ENCODE peak calls at places on chromosomes 2 and 18, in seven cellular contexts. S is nephron progenitor cell, R is psoas muscle, D is pancreas, N is gastrocnemius medialis, Y is endothelial cell, Z is PC-3. K is an unnamed sample.

GRCh38 chr2:150679456-150680120 is 192.1 kb upstream of the RND3 start:
- DNase-seq in S (no peak), N (no peak), D (no peak), R (no peak), Y (no peak), Z (no peak), K (no peak)

GRCh38 chr2:20580690-20581437 is 70.0 kb downstream of the HS1BP3 start:
- DNase-seq in S (no peak), Z (peak), R (peak), Y (no peak), D (no peak), N (no peak), K (no peak)

GRCh38 chr18:35516789-35517188 is 19.0 kb upstream of the INO80C start:
- DNase-seq in Z (no peak), S (no peak), Y (no peak), D (no peak), R (no peak), N (no peak), K (no peak)

GRCh38 chr2:20225294-20226151 is 593 bp upstream of the SDC1 start:
- DNase-seq in D (peak), Z (peak), N (no peak), Y (peak), R (no peak), S (no peak), K (peak)

GRCh38 chr2:102241616-102242260 is 54.9 kb downstream of the IL1RL2 start:
- DNase-seq in S (no peak), Z (peak), N (no peak), R (no peak), D (no peak), Y (no peak), K (no peak)

GRCh38 chr2:200373973-200374416 is 67.5 kb downstream of the SPATS2L start:
- DNase-seq in N (no peak), S (no peak), R (no peak), D (no peak), Z (peak), Y (no peak), K (peak)

GRCh38 chr2:42147641-42148274 is 21.4 kb upstream of the EML4 start:
- DNase-seq in N (no peak), S (no peak), Y (no peak), D (peak), Z (peak), R (no peak), K (no peak)

GRCh38 chr2:2640371-2640770 is 309.3 kb upstream of the MYT1L start:
- DNase-seq in Y (no peak), S (no peak), Z (no peak), D (no peak), R (no peak), N (no peak), K (no peak)

GRCh38 chr2:148875387-148876051 is 492 bp downstream of the KIF5C start:
- DNase-seq in D (no peak), S (peak), N (no peak), Z (no peak), R (no peak), Y (no peak), K (peak)

GRCh38 chr2:133953524-133953923 is 300.3 kb upstream of the MGAT5 start:
- DNase-seq in S (no peak), N (no peak), Y (no peak), D (no peak), Z (no peak), R (no peak), K (no peak)

GRCh38 chr2:43268066-43268971 is 41.9 kb upstream of the ZFP36L2 start:
- DNase-seq in D (no peak), S (no peak), Y (no peak), N (no peak), Z (no peak), R (peak), K (no peak)

GRCh38 chr2:216285641-216286156 is 86.6 kb downstream of the MARCHF4 start:
- DNase-seq in S (no peak), Z (no peak), N (no peak), D (no peak), Y (peak), R (no peak), K (no peak)

GRCh38 chr2:122883849-122884248 is 1128.4 kb downstream of the TSN start:
- DNase-seq in D (no peak), S (no peak), Z (no peak), N (no peak), Y (no peak), R (no peak), K (peak)

GRCh38 chr2:54966837-54967236 is 83.4 kb downstream of the RTN4 start:
- DNase-seq in Y (no peak), Z (no peak), R (no peak), S (no peak), D (no peak), N (no peak), K (no peak)

GRCh38 chr2:150486539-150487484 is 655 bp downstream of the RND3 start:
- DNase-seq in R (no peak), N (peak), Y (peak), S (peak), Z (peak), D (no peak), K (peak)

GRCh38 chr2:172680595-172681176 is 55.0 kb upstream of the RAPGEF4 start:
- DNase-seq in D (no peak), Z (peak), Y (no peak), N (no peak), R (no peak), S (no peak), K (no peak)

GRCh38 chr18:39487932-39488331 is 1922.3 kb upstream of the CELF4 start:
- DNase-seq in Z (no peak), R (no peak), S (no peak), Y (no peak), D (no peak), N (no peak), K (no peak)

GRCh38 chr2:2331905-2332280 is 818 bp upstream of the MYT1L start:
- DNase-seq in N (no peak), D (no peak), Y (peak), Z (no peak), R (no peak), S (no peak), K (no peak)

GRCh38 chr2:173652731-173653426 is 298.2 kb downstream of the CDCA7 start:
- DNase-seq in N (no peak), D (no peak), Z (peak), R (no peak), Y (no peak), S (no peak), K (no peak)

GRCh38 chr2:69817739-69818494 is 11.5 kb upstream of the GMCL1 start:
- DNase-seq in D (no peak), Z (no peak), N (no peak), S (no peak), R (no peak), Y (no peak), K (no peak)

GRCh38 chr18:3498705-3499451 is 48.9 kb downstream of the TGIF1 start:
- DNase-seq in N (no peak), Y (peak), S (peak), Z (no peak), R (no peak), D (no peak), K (peak)

GRCh38 chr18:25992566-25992965 is 97.8 kb downstream of the SS18 start:
- DNase-seq in S (no peak), Y (no peak), N (no peak), Z (no peak), R (no peak), D (no peak), K (no peak)

GRCh38 chr2:146597291-146597690 is 1247.5 kb upstream of the ACVR2A start:
- DNase-seq in D (no peak), R (no peak), Y (no peak), S (no peak), N (no peak), Z (peak), K (no peak)

GRCh38 chr2:204533629-204534370 is 11.5 kb upstream of the PARD3B start:
- DNase-seq in Z (peak), D (no peak), N (no peak), Y (no peak), S (no peak), R (no peak), K (no peak)

GRCh38 chr2:74148457-74149248 is 941 bp upstream of the BOLA3 start:
- DNase-seq in D (no peak), S (no peak), R (no peak), N (no peak), Y (no peak), Z (no peak), K (no peak)

GRCh38 chr2:12091201-12091806 is 344.9 kb downstream of the LPIN1 start:
- DNase-seq in D (no peak), Y (no peak), Z (peak), R (no peak), S (no peak), N (no peak), K (no peak)

GRCh38 chr2:239462671-239463506 is 62.1 kb upstream of the HDAC4 start:
- DNase-seq in S (no peak), D (no peak), N (no peak), Y (no peak), Z (no peak), R (no peak), K (no peak)

GRCh38 chr2:11338580-11338979 is 5.9 kb downstream of the ROCK2 start:
- DNase-seq in R (no peak), D (no peak), Y (no peak), N (no peak), S (no peak), Z (no peak), K (no peak)

GRCh38 chr2:84901593-84902120 is 3.8 kb upstream of the TMSB10 start:
- DNase-seq in R (no peak), Y (no peak), N (no peak), Z (no peak), S (no peak), D (no peak), K (no peak)

GRCh38 chr2:191845876-191846786 is 757 bp downstream of the CAVIN2 start:
- DNase-seq in D (no peak), R (no peak), Z (no peak), N (no peak), Y (no peak), S (no peak), K (no peak)

GRCh38 chr2:222336442-222336841 is 37.6 kb upstream of the PAX3 start:
- DNase-seq in R (no peak), Z (no peak), S (no peak), D (no peak), Y (no peak), N (no peak), K (no peak)

GRCh38 chr2:132424526-132425121 is 8.0 kb downstream of the GPR39 start:
- DNase-seq in S (no peak), Z (peak), D (no peak), N (no peak), R (no peak), Y (no peak), K (no peak)

GRCh38 chr2:64394174-64394573 is 59.8 kb upstream of the LGALSL start:
- DNase-seq in Z (no peak), D (no peak), Y (no peak), S (no peak), R (no peak), N (no peak), K (no peak)

GRCh38 chr2:11077411-11077810 is 77.9 kb upstream of the SLC66A3 start:
- DNase-seq in S (no peak), R (no peak), N (no peak), Z (no peak), D (no peak), Y (no peak), K (no peak)

GRCh38 chr2:143329288-143329687 is 200.1 kb downstream of the ARHGAP15 start:
- DNase-seq in Z (no peak), R (no peak), D (no peak), S (no peak), Y (no peak), N (no peak), K (no peak)

GRCh38 chr2:26086155-26086634 is 52.3 kb downstream of the RAB10 start:
- DNase-seq in D (no peak), Z (peak), S (no peak), R (no peak), Y (no peak), N (no peak), K (peak)

GRCh38 chr2:157830696-157831570 is 45.2 kb downstream of the ACVR1 start:
- DNase-seq in R (no peak), D (no peak), Z (peak), Y (no peak), S (no peak), N (peak), K (no peak)

GRCh38 chr2:235749121-235749780 is 255.4 kb downstream of the AGAP1 start:
- DNase-seq in S (no peak), N (no peak), Z (no peak), R (no peak), Y (no peak), D (no peak), K (no peak)

GRCh38 chr2:101630224-101630949 is 67.1 kb upstream of the MAP4K4 start:
- DNase-seq in N (peak), D (no peak), S (no peak), R (no peak), Y (no peak), Z (peak), K (no peak)

GRCh38 chr2:58974426-58974825 is 733.3 kb upstream of the FANCL start:
- DNase-seq in Z (no peak), Y (no peak), N (no peak), S (no peak), D (no peak), R (no peak), K (no peak)

GRCh38 chr2:227130636-227131035 is 33.4 kb downstream of the COL4A4 start:
- DNase-seq in D (no peak), Z (no peak), S (no peak), R (no peak), Y (no peak), N (no peak), K (no peak)
- TF ChIP-seq CTCF in D (no peak), Z (no peak), S (no peak), R (no peak), Y (no peak), N (no peak), K (no peak)

GRCh38 chr18:79815657-79816056 is 17.9 kb downstream of the KCNG2 start:
- DNase-seq in D (no peak), N (no peak), Z (no peak), R (no peak), S (no peak), Y (no peak), K (no peak)
- TF ChIP-seq CTCF in D (no peak), N (no peak), Z (no peak), R (no peak), S (no peak), Y (no peak), K (no peak)

GRCh38 chr2:111069722-111070121 is 51.0 kb upstream of the BCL2L11 start:
- DNase-seq in D (no peak), R (no peak), S (no peak), N (no peak), Y (no peak), Z (no peak), K (no peak)
- TF ChIP-seq CTCF in D (no peak), R (no peak), S (no peak), N (no peak), Y (peak), Z (peak), K (peak)

DNA sequence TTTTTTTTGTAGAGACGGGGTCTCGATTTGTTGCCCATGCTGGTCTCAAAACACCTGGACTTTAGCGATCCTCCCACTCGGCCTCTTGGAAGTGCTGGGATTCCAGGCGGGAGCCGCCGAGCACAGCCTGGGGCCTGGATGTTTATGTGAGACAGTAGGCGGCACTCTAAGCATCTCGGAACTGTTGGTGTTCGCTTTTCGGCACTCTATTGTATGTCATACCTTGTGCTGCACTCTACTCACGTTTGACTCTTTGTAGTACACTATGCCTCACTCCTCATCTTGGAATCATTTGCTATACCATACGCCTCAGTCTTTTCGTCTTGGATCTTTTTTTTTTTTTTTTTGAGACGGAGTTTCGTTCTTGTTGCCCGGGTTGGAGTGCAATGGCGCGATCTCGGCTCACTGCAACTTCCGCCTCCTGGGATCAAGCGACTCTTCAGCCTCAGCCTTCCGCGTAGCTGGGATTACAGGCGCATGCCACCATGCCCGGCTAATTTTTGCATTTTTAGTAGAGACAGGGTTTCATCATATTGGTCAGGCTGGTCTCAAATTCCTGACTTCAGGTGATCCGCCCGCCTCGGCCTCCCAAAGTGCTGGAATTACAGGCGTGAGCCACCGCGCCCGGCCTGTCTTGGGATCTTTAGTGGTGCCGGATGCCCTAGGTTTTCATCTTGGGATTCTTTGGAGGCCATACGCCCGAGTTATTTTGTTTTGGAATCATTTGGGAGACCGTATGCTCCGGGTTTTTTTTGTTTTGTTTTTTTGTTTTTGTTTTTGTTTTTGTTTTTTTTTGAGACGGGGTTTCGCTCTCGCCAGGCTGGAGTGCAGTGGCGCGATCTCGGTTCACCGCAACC is 24.2 kb upstream of the ZDBF2 start:
- DNase-seq in N (no peak), S (no peak), R (no peak), Z (no peak), Y (no peak), D (peak), K (peak)
- TF ChIP-seq CTCF in N (no peak), S (no peak), R (no peak), Z (no peak), Y (no peak), D (no peak), K (peak)

DNA sequence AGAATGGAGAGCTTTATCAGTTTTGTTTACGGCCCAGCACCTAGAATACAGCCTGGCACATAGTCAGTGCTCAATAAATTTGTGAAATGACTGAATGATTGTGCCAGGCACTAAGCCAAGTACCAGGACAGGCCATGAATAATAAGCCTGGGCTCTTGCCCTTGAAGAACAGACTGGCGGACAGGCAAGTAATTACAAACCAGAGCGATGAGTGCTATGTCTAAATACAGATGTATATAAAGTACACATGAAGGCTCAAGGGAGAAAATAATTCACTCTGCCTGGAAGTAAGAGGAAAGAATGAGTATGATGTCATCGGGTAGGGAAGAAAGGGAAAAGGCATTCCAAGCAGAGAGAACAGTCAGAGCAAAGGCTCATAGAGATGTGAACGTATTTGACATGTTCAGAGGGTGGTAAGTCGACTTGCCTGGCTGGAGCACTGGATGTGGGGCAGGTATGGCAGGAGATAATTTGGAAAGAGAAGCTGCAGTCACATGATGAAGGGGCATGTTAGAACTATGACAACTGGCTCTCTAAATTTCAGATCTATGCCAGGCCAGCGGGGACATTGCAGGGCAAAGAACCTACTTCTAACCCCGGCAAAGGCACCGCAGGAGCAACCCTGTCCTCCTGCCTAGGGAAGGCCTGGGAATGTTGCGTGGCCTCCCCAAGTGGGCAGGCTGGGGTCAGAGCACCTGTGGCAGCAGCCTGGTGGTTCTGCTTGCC is 119.1 kb upstream of the STPG4 start:
- DNase-seq in Y (no peak), N (no peak), Z (no peak), R (no peak), D (no peak), S (no peak), K (no peak)
- TF ChIP-seq CTCF in Y (no peak), N (no peak), Z (no peak), R (no peak), D (no peak), S (no peak), K (no peak)